ENCODE peak calls at places on chromosomes 6 and 20, in seven cellular contexts. C is NCI-H774, R is AG20443, J is small intestine, B is caudate nucleus, D is HCEC 1CT, Y is GM13976. V is an unnamed sample.

GRCh38 chr6:168155193-168155592 is 76.2 kb upstream of the FRMD1 start:
- DNase-seq in D (peak; percentile 9), Y (no peak), C (no peak), R (peak; percentile 62), J (no peak), B (no peak), V (no peak)

GRCh38 chr6:139679516-139680179 is 305.2 kb upstream of the CITED2 start:
- DNase-seq in B (no peak), J (no peak), R (peak; percentile 32), D (peak; percentile 55), Y (no peak), C (no peak), V (no peak)

GRCh38 chr6:123925360-123925759 is 121.7 kb downstream of the NKAIN2 start:
- DNase-seq in B (no peak), R (no peak), J (no peak), Y (peak; percentile 7), D (no peak), C (peak; percentile 45), V (peak; percentile 49)

GRCh38 chr6:39426057-39426592 is 103.6 kb upstream of the KCNK16 start:
- DNase-seq in J (no peak), B (no peak), C (no peak), R (peak; percentile 64), D (no peak), Y (no peak), V (no peak)

GRCh38 chr6:20575125-20575524 is 40.9 kb downstream of the CDKAL1 start:
- DNase-seq in B (no peak), Y (no peak), J (no peak), C (no peak), R (no peak), D (no peak), V (no peak)

GRCh38 chr6:166737231-166737630 is 110.2 kb upstream of the RPS6KA2 start:
- DNase-seq in Y (no peak), B (no peak), C (peak; percentile 20), R (no peak), D (no peak), J (no peak), V (no peak)

GRCh38 chr6:36285187-36285612 is 15.3 kb downstream of the PNPLA1 start:
- DNase-seq in R (no peak), D (no peak), J (no peak), Y (no peak), B (no peak), C (no peak), V (no peak)

GRCh38 chr20:44776977-44777376 is 31.3 kb downstream of the KCNK15 start:
- DNase-seq in Y (no peak), C (no peak), B (no peak), R (no peak), J (no peak), D (no peak), V (no peak)

GRCh38 chr6:5365430-5366195 is 104.3 kb downstream of the FARS2 start:
- DNase-seq in D (no peak), J (peak; percentile 92), R (no peak), Y (no peak), B (no peak), C (no peak), V (no peak)

GRCh38 chr6:37433657-37434271 is 743 bp downstream of the CMTR1 start:
- DNase-seq in C (no peak), B (no peak), Y (peak; percentile 71), J (peak; percentile 35), R (peak; percentile 34), D (no peak), V (no peak)

GRCh38 chr6:137123078-137123477 is 50.4 kb downstream of the IL22RA2 start:
- DNase-seq in D (no peak), Y (no peak), C (no peak), R (no peak), B (no peak), J (no peak), V (no peak)

GRCh38 chr20:24441600-24441999 is 27.8 kb upstream of the SYNDIG1 start:
- DNase-seq in B (no peak), C (no peak), D (no peak), R (no peak), J (no peak), Y (no peak), V (no peak)

GRCh38 chr6:137772541-137773289 is 94.3 kb upstream of the TNFAIP3 start:
- DNase-seq in D (no peak), C (no peak), J (no peak), Y (no peak), B (no peak), R (no peak), V (no peak)

GRCh38 chr6:129641344-129641743 is 68.6 kb downstream of the ARHGAP18 start:
- DNase-seq in J (no peak), Y (no peak), D (peak; percentile 73), C (no peak), B (no peak), R (peak; percentile 43), V (no peak)

GRCh38 chr20:45268531-45268930 is 14.2 kb upstream of the SLPI start:
- DNase-seq in J (no peak), C (no peak), B (no peak), R (no peak), D (no peak), Y (no peak), V (no peak)

GRCh38 chr6:40343887-40344565 is 243.1 kb downstream of the LRFN2 start:
- DNase-seq in B (no peak), C (no peak), Y (no peak), D (no peak), J (no peak), R (no peak), V (no peak)

GRCh38 chr6:163405412-163406309 is 8.9 kb upstream of the QKI start:
- DNase-seq in C (peak; percentile 13), Y (peak; percentile 46), R (peak; percentile 51), J (no peak), B (peak; percentile 41), D (no peak), V (no peak)

V was measured in NCI-H1436.